ENCODE peak calls at places on chromosomes 7 and 10, in ten cellular contexts. One of them, this sample, is unnamed.

GRCh38 chr7:40584667-40585433 is 450.0 kb downstream of the SUGCT start:
- DNase-seq in astrocyte of the hippocampus: no peak
- DNase-seq in activated naive CD8-positive, alpha-beta T cell treated with anti-CD3 and anti-CD28 coated beads for 36 hours: no peak
- DNase-seq in left colon: no peak
- DNase-seq in AG10803: no peak
- DNase-seq in progenitor cell of endocrine pancreas: no peak
- DNase-seq in osteocyte: no peak
- DNase-seq in left ventricle myocardium inferior: no peak
- DNase-seq in GM12865: no peak
- DNase-seq in H7: no peak
- DNase-seq in this sample: no peak

GRCh38 chr7:114929570-114929969 is 7.7 kb downstream of the MDFIC start:
- DNase-seq in astrocyte of the hippocampus: no peak
- DNase-seq in activated naive CD8-positive, alpha-beta T cell treated with anti-CD3 and anti-CD28 coated beads for 36 hours: no peak
- DNase-seq in left colon: no peak
- DNase-seq in AG10803: no peak
- DNase-seq in progenitor cell of endocrine pancreas: no peak
- DNase-seq in osteocyte: no peak
- DNase-seq in left ventricle myocardium inferior: no peak
- DNase-seq in GM12865: no peak
- DNase-seq in H7: no peak
- DNase-seq in this sample: no peak

GRCh38 chr7:46352335-46352954 is 431.4 kb upstream of the IGFBP3 start:
- DNase-seq in astrocyte of the hippocampus: peak
- DNase-seq in activated naive CD8-positive, alpha-beta T cell treated with anti-CD3 and anti-CD28 coated beads for 36 hours: peak
- DNase-seq in left colon: no peak
- DNase-seq in AG10803: peak
- DNase-seq in progenitor cell of endocrine pancreas: peak
- DNase-seq in osteocyte: no peak
- DNase-seq in left ventricle myocardium inferior: no peak
- DNase-seq in GM12865: peak
- DNase-seq in H7: peak
- DNase-seq in this sample: peak

GRCh38 chr10:103416436-103417147 is 20.2 kb downstream of the PDCD11 start:
- DNase-seq in astrocyte of the hippocampus: peak
- DNase-seq in activated naive CD8-positive, alpha-beta T cell treated with anti-CD3 and anti-CD28 coated beads for 36 hours: peak
- DNase-seq in left colon: peak
- DNase-seq in AG10803: peak
- DNase-seq in progenitor cell of endocrine pancreas: peak
- DNase-seq in osteocyte: no peak
- DNase-seq in left ventricle myocardium inferior: peak
- DNase-seq in GM12865: peak
- DNase-seq in H7: peak
- DNase-seq in this sample: no peak

GRCh38 chr7:11524476-11525398 is 307.3 kb downstream of the THSD7A start:
- DNase-seq in astrocyte of the hippocampus: peak
- DNase-seq in activated naive CD8-positive, alpha-beta T cell treated with anti-CD3 and anti-CD28 coated beads for 36 hours: no peak
- DNase-seq in left colon: no peak
- DNase-seq in AG10803: no peak
- DNase-seq in progenitor cell of endocrine pancreas: no peak
- DNase-seq in osteocyte: no peak
- DNase-seq in left ventricle myocardium inferior: no peak
- DNase-seq in GM12865: no peak
- DNase-seq in H7: no peak
- DNase-seq in this sample: no peak

GRCh38 chr10:122336961-122337360 is 37.5 kb upstream of the PLEKHA1 start:
- DNase-seq in astrocyte of the hippocampus: no peak
- DNase-seq in activated naive CD8-positive, alpha-beta T cell treated with anti-CD3 and anti-CD28 coated beads for 36 hours: no peak
- DNase-seq in left colon: no peak
- DNase-seq in AG10803: no peak
- DNase-seq in progenitor cell of endocrine pancreas: no peak
- DNase-seq in osteocyte: peak
- DNase-seq in left ventricle myocardium inferior: no peak
- DNase-seq in GM12865: no peak
- DNase-seq in H7: no peak
- DNase-seq in this sample: no peak

GRCh38 chr7:33185786-33186185 is 56.4 kb downstream of the BBS9 start:
- DNase-seq in astrocyte of the hippocampus: peak
- DNase-seq in activated naive CD8-positive, alpha-beta T cell treated with anti-CD3 and anti-CD28 coated beads for 36 hours: no peak
- DNase-seq in left colon: no peak
- DNase-seq in AG10803: peak
- DNase-seq in progenitor cell of endocrine pancreas: no peak
- DNase-seq in osteocyte: no peak
- DNase-seq in left ventricle myocardium inferior: no peak
- DNase-seq in GM12865: peak
- DNase-seq in H7: peak
- DNase-seq in this sample: peak

GRCh38 chr7:106369349-106369748 is 84.6 kb upstream of the NAMPT start:
- DNase-seq in astrocyte of the hippocampus: peak
- DNase-seq in activated naive CD8-positive, alpha-beta T cell treated with anti-CD3 and anti-CD28 coated beads for 36 hours: no peak
- DNase-seq in left colon: no peak
- DNase-seq in AG10803: peak
- DNase-seq in progenitor cell of endocrine pancreas: no peak
- DNase-seq in osteocyte: no peak
- DNase-seq in left ventricle myocardium inferior: no peak
- DNase-seq in GM12865: no peak
- DNase-seq in H7: no peak
- DNase-seq in this sample: no peak

GRCh38 chr7:43873300-43873699 is 4.0 kb upstream of the MRPS24 start:
- DNase-seq in astrocyte of the hippocampus: no peak
- DNase-seq in activated naive CD8-positive, alpha-beta T cell treated with anti-CD3 and anti-CD28 coated beads for 36 hours: no peak
- DNase-seq in left colon: peak
- DNase-seq in AG10803: peak
- DNase-seq in progenitor cell of endocrine pancreas: no peak
- DNase-seq in osteocyte: no peak
- DNase-seq in left ventricle myocardium inferior: peak
- DNase-seq in GM12865: no peak
- DNase-seq in H7: no peak
- DNase-seq in this sample: peak

GRCh38 chr10:43317422-43317821 is 50.6 kb upstream of the RASGEF1A start:
- DNase-seq in astrocyte of the hippocampus: no peak
- DNase-seq in activated naive CD8-positive, alpha-beta T cell treated with anti-CD3 and anti-CD28 coated beads for 36 hours: no peak
- DNase-seq in left colon: no peak
- DNase-seq in AG10803: no peak
- DNase-seq in progenitor cell of endocrine pancreas: no peak
- DNase-seq in osteocyte: no peak
- DNase-seq in left ventricle myocardium inferior: no peak
- DNase-seq in GM12865: no peak
- DNase-seq in H7: no peak
- DNase-seq in this sample: no peak

GRCh38 chr7:128166603-128167315 is 74.3 kb upstream of the LEP start:
- DNase-seq in astrocyte of the hippocampus: peak
- DNase-seq in activated naive CD8-positive, alpha-beta T cell treated with anti-CD3 and anti-CD28 coated beads for 36 hours: peak
- DNase-seq in left colon: no peak
- DNase-seq in AG10803: peak
- DNase-seq in progenitor cell of endocrine pancreas: peak
- DNase-seq in osteocyte: no peak
- DNase-seq in left ventricle myocardium inferior: no peak
- DNase-seq in GM12865: no peak
- DNase-seq in H7: peak
- DNase-seq in this sample: no peak

GRCh38 chr10:78472542-78472890 is 438.9 kb downstream of the RPS24 start:
- DNase-seq in astrocyte of the hippocampus: peak
- DNase-seq in activated naive CD8-positive, alpha-beta T cell treated with anti-CD3 and anti-CD28 coated beads for 36 hours: no peak
- DNase-seq in left colon: no peak
- DNase-seq in AG10803: no peak
- DNase-seq in progenitor cell of endocrine pancreas: no peak
- DNase-seq in osteocyte: peak
- DNase-seq in left ventricle myocardium inferior: no peak
- DNase-seq in GM12865: no peak
- DNase-seq in H7: peak
- DNase-seq in this sample: no peak

GRCh38 chr10:99854860-99855259 is 72.4 kb downstream of the ABCC2 start:
- DNase-seq in astrocyte of the hippocampus: peak
- DNase-seq in activated naive CD8-positive, alpha-beta T cell treated with anti-CD3 and anti-CD28 coated beads for 36 hours: no peak
- DNase-seq in left colon: no peak
- DNase-seq in AG10803: peak
- DNase-seq in progenitor cell of endocrine pancreas: no peak
- DNase-seq in osteocyte: no peak
- DNase-seq in left ventricle myocardium inferior: no peak
- DNase-seq in GM12865: peak
- DNase-seq in H7: no peak
- DNase-seq in this sample: no peak

GRCh38 chr7:8105449-8106095 is 137.0 kb downstream of the GLCCI1 start:
- DNase-seq in astrocyte of the hippocampus: no peak
- DNase-seq in activated naive CD8-positive, alpha-beta T cell treated with anti-CD3 and anti-CD28 coated beads for 36 hours: no peak
- DNase-seq in left colon: no peak
- DNase-seq in AG10803: no peak
- DNase-seq in progenitor cell of endocrine pancreas: no peak
- DNase-seq in osteocyte: no peak
- DNase-seq in left ventricle myocardium inferior: no peak
- DNase-seq in GM12865: no peak
- DNase-seq in H7: no peak
- DNase-seq in this sample: no peak

GRCh38 chr7:46571996-46572395 is 650.9 kb upstream of the IGFBP3 start:
- DNase-seq in astrocyte of the hippocampus: no peak
- DNase-seq in activated naive CD8-positive, alpha-beta T cell treated with anti-CD3 and anti-CD28 coated beads for 36 hours: no peak
- DNase-seq in left colon: no peak
- DNase-seq in AG10803: no peak
- DNase-seq in progenitor cell of endocrine pancreas: no peak
- DNase-seq in osteocyte: no peak
- DNase-seq in left ventricle myocardium inferior: no peak
- DNase-seq in GM12865: no peak
- DNase-seq in H7: no peak
- DNase-seq in this sample: no peak

GRCh38 chr7:123070702-123071286 is 75.3 kb upstream of the TAS2R16 start:
- DNase-seq in astrocyte of the hippocampus: peak
- DNase-seq in activated naive CD8-positive, alpha-beta T cell treated with anti-CD3 and anti-CD28 coated beads for 36 hours: no peak
- DNase-seq in left colon: no peak
- DNase-seq in AG10803: peak
- DNase-seq in progenitor cell of endocrine pancreas: no peak
- DNase-seq in osteocyte: no peak
- DNase-seq in left ventricle myocardium inferior: no peak
- DNase-seq in GM12865: peak
- DNase-seq in H7: peak
- DNase-seq in this sample: no peak

GRCh38 chr10:98399784-98400183 is 15.2 kb downstream of the PYROXD2 start:
- DNase-seq in astrocyte of the hippocampus: no peak
- DNase-seq in activated naive CD8-positive, alpha-beta T cell treated with anti-CD3 and anti-CD28 coated beads for 36 hours: no peak
- DNase-seq in left colon: no peak
- DNase-seq in AG10803: no peak
- DNase-seq in progenitor cell of endocrine pancreas: no peak
- DNase-seq in osteocyte: no peak
- DNase-seq in left ventricle myocardium inferior: no peak
- DNase-seq in GM12865: no peak
- DNase-seq in H7: no peak
- DNase-seq in this sample: no peak

GRCh38 chr7:128827248-128827958 is 2.8 kb upstream of the FLNC start:
- DNase-seq in astrocyte of the hippocampus: peak
- DNase-seq in activated naive CD8-positive, alpha-beta T cell treated with anti-CD3 and anti-CD28 coated beads for 36 hours: no peak
- DNase-seq in left colon: no peak
- DNase-seq in AG10803: peak
- DNase-seq in progenitor cell of endocrine pancreas: no peak
- DNase-seq in osteocyte: no peak
- DNase-seq in left ventricle myocardium inferior: peak
- DNase-seq in GM12865: no peak
- DNase-seq in H7: peak
- DNase-seq in this sample: no peak

GRCh38 chr7:141701489-141702046 is 398 bp downstream of the DENND11 start:
- DNase-seq in astrocyte of the hippocampus: peak
- DNase-seq in activated naive CD8-positive, alpha-beta T cell treated with anti-CD3 and anti-CD28 coated beads for 36 hours: peak
- DNase-seq in left colon: peak
- DNase-seq in AG10803: no peak
- DNase-seq in progenitor cell of endocrine pancreas: peak
- DNase-seq in osteocyte: peak
- DNase-seq in left ventricle myocardium inferior: peak
- DNase-seq in GM12865: peak
- DNase-seq in H7: peak
- DNase-seq in this sample: peak

GRCh38 chr10:71285180-71285545 is 33.9 kb upstream of the SLC29A3 start:
- DNase-seq in astrocyte of the hippocampus: peak
- DNase-seq in activated naive CD8-positive, alpha-beta T cell treated with anti-CD3 and anti-CD28 coated beads for 36 hours: peak
- DNase-seq in left colon: no peak
- DNase-seq in AG10803: no peak
- DNase-seq in progenitor cell of endocrine pancreas: peak
- DNase-seq in osteocyte: no peak
- DNase-seq in left ventricle myocardium inferior: no peak
- DNase-seq in GM12865: peak
- DNase-seq in H7: peak
- DNase-seq in this sample: no peak

GRCh38 chr7:119197872-119198527 is 973.5 kb downstream of the ANKRD7 start:
- DNase-seq in astrocyte of the hippocampus: peak
- DNase-seq in activated naive CD8-positive, alpha-beta T cell treated with anti-CD3 and anti-CD28 coated beads for 36 hours: peak
- DNase-seq in left colon: no peak
- DNase-seq in AG10803: peak
- DNase-seq in progenitor cell of endocrine pancreas: no peak
- DNase-seq in osteocyte: no peak
- DNase-seq in left ventricle myocardium inferior: no peak
- DNase-seq in GM12865: peak
- DNase-seq in H7: peak
- DNase-seq in this sample: no peak

GRCh38 chr10:63416376-63416775 is 49.4 kb downstream of the JMJD1C start:
- DNase-seq in astrocyte of the hippocampus: no peak
- DNase-seq in activated naive CD8-positive, alpha-beta T cell treated with anti-CD3 and anti-CD28 coated beads for 36 hours: no peak
- DNase-seq in left colon: no peak
- DNase-seq in AG10803: peak
- DNase-seq in progenitor cell of endocrine pancreas: no peak
- DNase-seq in osteocyte: no peak
- DNase-seq in left ventricle myocardium inferior: no peak
- DNase-seq in GM12865: no peak
- DNase-seq in H7: no peak
- DNase-seq in this sample: no peak

GRCh38 chr7:602341-603141 is 82.9 kb upstream of the PDGFA start:
- DNase-seq in astrocyte of the hippocampus: no peak
- DNase-seq in activated naive CD8-positive, alpha-beta T cell treated with anti-CD3 and anti-CD28 coated beads for 36 hours: peak
- DNase-seq in left colon: no peak
- DNase-seq in AG10803: no peak
- DNase-seq in progenitor cell of endocrine pancreas: no peak
- DNase-seq in osteocyte: no peak
- DNase-seq in left ventricle myocardium inferior: no peak
- DNase-seq in GM12865: peak
- DNase-seq in H7: peak
- DNase-seq in this sample: no peak

GRCh38 chr7:122584852-122585251 is 114.1 kb downstream of the RNF133 start:
- DNase-seq in astrocyte of the hippocampus: no peak
- DNase-seq in activated naive CD8-positive, alpha-beta T cell treated with anti-CD3 and anti-CD28 coated beads for 36 hours: no peak
- DNase-seq in left colon: no peak
- DNase-seq in AG10803: no peak
- DNase-seq in progenitor cell of endocrine pancreas: no peak
- DNase-seq in osteocyte: no peak
- DNase-seq in left ventricle myocardium inferior: no peak
- DNase-seq in GM12865: no peak
- DNase-seq in H7: no peak
- DNase-seq in this sample: no peak

GRCh38 chr7:90720970-90721768 is 125.0 kb downstream of the CDK14 start:
- DNase-seq in astrocyte of the hippocampus: peak
- DNase-seq in activated naive CD8-positive, alpha-beta T cell treated with anti-CD3 and anti-CD28 coated beads for 36 hours: no peak
- DNase-seq in left colon: peak
- DNase-seq in AG10803: peak
- DNase-seq in progenitor cell of endocrine pancreas: no peak
- DNase-seq in osteocyte: no peak
- DNase-seq in left ventricle myocardium inferior: no peak
- DNase-seq in GM12865: no peak
- DNase-seq in H7: no peak
- DNase-seq in this sample: no peak

GRCh38 chr7:157474685-157475084 is 137.9 kb downstream of the DNAJB6 start:
- DNase-seq in astrocyte of the hippocampus: no peak
- DNase-seq in activated naive CD8-positive, alpha-beta T cell treated with anti-CD3 and anti-CD28 coated beads for 36 hours: no peak
- DNase-seq in left colon: no peak
- DNase-seq in AG10803: no peak
- DNase-seq in progenitor cell of endocrine pancreas: no peak
- DNase-seq in osteocyte: peak
- DNase-seq in left ventricle myocardium inferior: no peak
- DNase-seq in GM12865: peak
- DNase-seq in H7: peak
- DNase-seq in this sample: peak